ENCODE peak calls at places on chromosomes 12 and 14, in four cellular contexts. A is transverse colon, O is T-cell, K is HCT116. R is an unnamed sample.

GRCh38 chr12:131084341-131085011 is 130.8 kb downstream of the ADGRD1 start:
- DNase-seq in K (no peak), O (no peak), A (no peak), R (no peak)

GRCh38 chr12:79407671-79408622 is 282.8 kb downstream of the PAWR start:
- DNase-seq in O (no peak), K (peak), A (peak), R (peak)

GRCh38 chr14:20489093-20489994 is 16.0 kb upstream of the RNASE10 start:
- DNase-seq in K (no peak), O (no peak), A (no peak), R (no peak)

GRCh38 chr14:59511916-59512530 is 27.7 kb downstream of the JKAMP start:
- DNase-seq in K (no peak), A (peak), O (no peak), R (no peak)

GRCh38 chr12:40325349-40325960 is 100.7 kb downstream of the LRRK2 start:
- DNase-seq in O (no peak), A (no peak), K (peak), R (no peak)

GRCh38 chr12:65828711-65829339 is 4.5 kb downstream of the HMGA2 start:
- DNase-seq in O (no peak), A (no peak), K (no peak), R (no peak)

GRCh38 chr12:67802723-67803122 is 154.2 kb downstream of the DYRK2 start:
- DNase-seq in O (no peak), A (no peak), K (no peak), R (no peak)

GRCh38 chr12:105455250-105455649 is 124.8 kb downstream of the C12orf75 start:
- DNase-seq in K (no peak), O (no peak), A (no peak), R (no peak)

GRCh38 chr12:39272934-39273770 is 169.8 kb downstream of the KIF21A start:
- DNase-seq in K (peak), O (no peak), A (peak), R (peak)

GRCh38 chr12:112750971-112751370 is 40.6 kb upstream of the RPH3A start:
- DNase-seq in O (no peak), K (no peak), A (no peak), R (no peak)

GRCh38 chr12:46800160-46800559 is 25.6 kb downstream of the SLC38A4 start:
- DNase-seq in K (no peak), A (no peak), O (no peak), R (no peak)

GRCh38 chr14:45716506-45716905 is 463.5 kb upstream of the MIS18BP1 start:
- DNase-seq in A (no peak), O (no peak), K (no peak), R (no peak)

GRCh38 chr12:55624056-55624455 is 12.6 kb upstream of the OR10P1 start:
- DNase-seq in K (no peak), O (no peak), A (no peak), R (no peak)

GRCh38 chr14:99205086-99205688 is 66.8 kb downstream of the BCL11B start:
- DNase-seq in A (no peak), K (no peak), O (no peak), R (no peak)

GRCh38 chr14:36502558-36503508 is 17.2 kb downstream of the NKX2-1 start:
- DNase-seq in A (no peak), K (no peak), O (no peak), R (no peak)

GRCh38 chr14:29235991-29236390 is 469.4 kb downstream of the FOXG1 start:
- DNase-seq in A (no peak), O (no peak), K (no peak), R (no peak)

GRCh38 chr12:75177997-75178396 is 31.6 kb downstream of the KCNC2 start:
- DNase-seq in K (peak), A (no peak), O (no peak), R (no peak)

GRCh38 chr12:40834321-40834720 is 142.1 kb downstream of the CNTN1 start:
- DNase-seq in A (no peak), O (no peak), K (no peak), R (no peak)

GRCh38 chr12:70895956-70896355 is 24.6 kb downstream of the PTPRR start:
- DNase-seq in A (no peak), O (no peak), K (no peak), R (no peak)

GRCh38 chr12:95943231-95943842 is at the start of gene AMDHD1:
- DNase-seq in A (peak), K (peak), O (peak), R (peak)

GRCh38 chr12:104526320-104526719 is 69.6 kb downstream of the CHST11 start:
- DNase-seq in K (no peak), O (no peak), A (no peak), R (no peak)

GRCh38 chr12:103821773-103822172 is 19.3 kb downstream of the NT5DC3 start:
- DNase-seq in K (no peak), A (no peak), O (no peak), R (no peak)

GRCh38 chr12:24698972-24699371 is 249.9 kb downstream of the BCAT1 start:
- DNase-seq in O (no peak), A (no peak), K (no peak), R (no peak)

GRCh38 chr14:85439696-85440328 is 90.1 kb upstream of the FLRT2 start:
- DNase-seq in O (no peak), K (no peak), A (no peak), R (no peak)

GRCh38 chr12:121026274-121027045 is 10.2 kb upstream of the C12orf43 start:
- DNase-seq in A (no peak), O (no peak), K (no peak), R (no peak)

GRCh38 chr14:55412686-55413085 is 1.1 kb upstream of the ATG14 start:
- DNase-seq in K (no peak), A (no peak), O (no peak), R (no peak)

GRCh38 chr14:101369194-101369915 is 191.9 kb upstream of the DIO3 start:
- DNase-seq in O (no peak), A (no peak), K (no peak), R (no peak)

R was measured in mucosa of gallbladder.